ENCODE peak calls at places on chromosomes 6 and 20, in eight cellular contexts. X is NCI-H1105; S is activated naive CD4-positive, alpha-beta T cell treated with anti-CD3 and anti-CD28 coated beads for 36 hours; D is AG04449; C is Caco-2; H is occipital lobe; N is SW 1271; U is neuronal stem cell. G is an unnamed sample.

GRCh38 chr20:41510224-41510623 is 108.0 kb downstream of the CHD6 start:
- DNase-seq in H (no peak), U (no peak), D (no peak), C (no peak), X (no peak), N (no peak), S (no peak), G (no peak)

GRCh38 chr6:37113976-37114375 is 56.0 kb upstream of the PIM1 start:
- DNase-seq in C (no peak), S (no peak), X (no peak), N (no peak), H (no peak), U (no peak), D (no peak), G (no peak)

GRCh38 chr6:137102050-137102848 is 57.5 kb upstream of the IL20RA start:
- DNase-seq in N (no peak), X (no peak), C (no peak), S (no peak), U (no peak), D (no peak), H (no peak), G (no peak)

GRCh38 chr6:80527552-80528052 is 421.1 kb downstream of the BCKDHB start:
- DNase-seq in D (no peak), X (peak), C (no peak), S (no peak), N (no peak), U (no peak), H (no peak), G (no peak)

GRCh38 chr6:166678426-166678825 is 51.4 kb upstream of the RPS6KA2 start:
- DNase-seq in H (no peak), X (no peak), N (no peak), U (no peak), S (no peak), C (peak), D (no peak), G (no peak)

GRCh38 chr6:100704941-100705340 is 176.2 kb downstream of the ASCC3 start:
- DNase-seq in X (no peak), S (no peak), H (no peak), N (no peak), D (no peak), U (no peak), C (no peak), G (no peak)

GRCh38 chr6:166707045-166707444 is 80.0 kb upstream of the RPS6KA2 start:
- DNase-seq in D (no peak), C (no peak), X (peak), H (no peak), N (peak), U (peak), S (peak), G (no peak)

GRCh38 chr6:131061041-131061770 is 1.8 kb downstream of the EPB41L2 start:
- DNase-seq in X (no peak), U (peak), C (no peak), H (no peak), N (no peak), S (no peak), D (no peak), G (peak)

GRCh38 chr20:23507346-23507745 is 16.4 kb downstream of the CST8 start:
- DNase-seq in N (no peak), H (no peak), X (no peak), D (no peak), U (no peak), C (no peak), S (no peak), G (no peak)

GRCh38 chr6:121944361-121944760 is 455.1 kb upstream of the HSF2 start:
- DNase-seq in S (no peak), H (no peak), C (no peak), D (no peak), U (no peak), N (no peak), X (no peak), G (no peak)

GRCh38 chr6:68128211-68128610 is 506.9 kb upstream of the ADGRB3 start:
- DNase-seq in U (no peak), X (no peak), C (no peak), N (no peak), S (no peak), D (no peak), H (no peak), G (no peak)